ENCODE peak calls at places on chromosomes 3 and 15, in four cellular contexts. Y is fibroblast of pulmonary artery, R is heart right ventricle, F is cardiac muscle cell. M is an unnamed sample.

GRCh38 chr3:72375237-72376154 is 472.7 kb downstream of the SHQ1 start:
- DNase-seq in Y (no peak), R (no peak), F (no peak), M (no peak)

GRCh38 chr3:89098964-89099585 is 8.3 kb upstream of the EPHA3 start:
- DNase-seq in Y (peak), R (no peak), F (peak), M (peak)

GRCh38 chr3:23096041-23096440 is 107.1 kb upstream of the UBE2E2 start:
- DNase-seq in Y (no peak), R (no peak), F (no peak), M (peak)

GRCh38 chr15:66872394-66872793 is 170.4 kb downstream of the SMAD6 start:
- DNase-seq in Y (no peak), R (no peak), F (peak), M (no peak)

GRCh38 chr3:119751423-119751822 is 30.5 kb upstream of the NR1I2 start:
- DNase-seq in Y (peak), R (no peak), F (no peak), M (no peak)

GRCh38 chr3:110575702-110576101 is 495.9 kb upstream of the NECTIN3 start:
- DNase-seq in Y (no peak), R (no peak), F (no peak), M (peak)

GRCh38 chr3:150798122-150798618 is 35.2 kb upstream of the SIAH2 start:
- DNase-seq in Y (no peak), R (no peak), F (peak), M (peak)

GRCh38 chr3:1892459-1892858 is 206.2 kb upstream of the CNTN4 start:
- DNase-seq in Y (no peak), R (no peak), F (no peak), M (no peak)

GRCh38 chr3:157370867-157371266 is 65.8 kb upstream of the PTX3 start:
- DNase-seq in Y (no peak), R (no peak), F (peak), M (no peak)

GRCh38 chr3:111244760-111245159 is 173.1 kb downstream of the NECTIN3 start:
- DNase-seq in Y (no peak), R (no peak), F (no peak), M (no peak)

GRCh38 chr3:66048051-66048395 is 9.3 kb upstream of the MAGI1 start:
- DNase-seq in Y (peak), R (no peak), F (peak), M (no peak)

GRCh38 chr15:48796930-48797329 is 13.9 kb downstream of the CEP152 start:
- DNase-seq in Y (peak), R (no peak), F (no peak), M (no peak)

GRCh38 chr3:154060606-154061380 is 60.4 kb upstream of the ARHGEF26 start:
- DNase-seq in Y (peak), R (peak), F (peak), M (peak)

GRCh38 chr3:155244206-155244605 is 49.3 kb downstream of the STRIT1 start:
- DNase-seq in Y (peak), R (no peak), F (peak), M (no peak)

GRCh38 chr15:38564557-38565286 is at the start of gene RASGRP1:
- DNase-seq in Y (peak), R (peak), F (peak), M (peak)

GRCh38 chr3:142888099-142888483 is 792 bp downstream of the PCOLCE2 start:
- DNase-seq in Y (peak), R (peak), F (peak), M (peak)

GRCh38 chr3:190684776-190685175 is 170.9 kb downstream of the IL1RAP start:
- DNase-seq in Y (no peak), R (no peak), F (no peak), M (no peak)

GRCh38 chr3:112546216-112546759 is 15.5 kb downstream of the ATG3 start:
- DNase-seq in Y (peak), R (no peak), F (peak), M (no peak)

DNA sequence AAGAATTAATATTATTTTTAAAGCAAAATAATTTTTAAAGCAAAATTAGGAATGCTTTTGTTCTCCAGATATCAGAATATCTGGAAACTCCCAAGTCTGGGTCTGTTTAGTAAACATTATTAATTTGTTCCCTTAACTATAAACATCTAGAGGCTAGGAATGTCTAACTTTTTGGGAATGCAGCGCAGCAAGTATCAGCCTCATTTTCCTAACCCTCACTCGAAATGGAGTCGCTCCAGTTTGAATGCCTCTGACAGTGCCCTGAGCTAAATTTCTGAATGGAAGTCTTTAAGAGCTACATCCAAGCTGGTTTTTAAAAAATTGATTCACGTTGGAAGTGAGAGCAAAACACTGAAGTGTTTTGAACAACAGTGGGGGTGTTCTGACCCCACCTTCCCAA is 74.4 kb upstream of the WNT7A start:
- DNase-seq in Y (no peak), R (no peak), F (no peak), M (no peak)
- TF ChIP-seq CTCF in Y (no peak), R (no peak), F (no peak), M (no peak)

GRCh38 chr15:92092391-92092790 is 238.9 kb downstream of the SLCO3A1 start:
- DNase-seq in Y (no peak), R (no peak), F (peak), M (no peak)
- TF ChIP-seq CTCF in Y (no peak), R (no peak), F (no peak), M (no peak)

GRCh38 chr15:58770857-58771620 is at the start of gene MINDY2:
- DNase-seq in Y (peak), R (peak), F (peak), M (peak)
- TF ChIP-seq CTCF in Y (no peak), R (peak), F (peak), M (peak)

GRCh38 chr3:14200841-14201240 is 22.2 kb downstream of the LSM3 start:
- DNase-seq in Y (no peak), R (no peak), F (no peak), M (no peak)

GRCh38 chr3:14203521-14204079 is 25.0 kb downstream of the LSM3 start:
- DNase-seq in Y (peak), R (peak), F (peak), M (peak)

GRCh38 chr3:14202874-14203520 is 24.4 kb downstream of the LSM3 start:
- DNase-seq in Y (no peak), R (no peak), F (no peak), M (no peak)

GRCh38 chr3:14200276-14200675 is 21.7 kb downstream of the LSM3 start:
- DNase-seq in Y (no peak), R (no peak), F (no peak), M (no peak)

GRCh38 chr3:14201881-14202684 is 23.5 kb downstream of the LSM3 start:
- DNase-seq in Y (no peak), R (no peak), F (no peak), M (no peak)
- TF ChIP-seq CTCF in Y (no peak), R (no peak), F (no peak), M (no peak)

DNA sequence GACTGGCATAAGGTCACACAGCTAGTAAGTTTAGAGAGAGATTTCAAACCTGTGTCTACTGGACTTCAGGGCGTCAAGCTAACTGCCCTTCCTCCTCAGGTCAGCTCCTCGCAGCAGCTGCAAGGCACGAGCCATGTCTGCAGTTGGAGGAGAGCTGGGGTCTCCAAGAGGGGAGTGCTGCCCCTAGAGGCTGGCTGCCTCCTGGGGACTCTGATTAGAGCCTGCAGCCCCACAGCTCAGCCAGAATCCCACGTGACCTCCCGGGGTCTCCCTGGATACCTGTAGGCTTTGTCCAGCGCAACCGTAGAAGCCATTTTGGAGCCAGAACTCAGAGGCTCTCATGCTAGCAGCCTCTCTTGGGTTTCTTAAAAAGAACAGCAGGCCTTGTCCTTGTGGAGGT is 15.0 kb downstream of the SLC6A1 start:
- DNase-seq in Y (no peak), R (no peak), F (no peak), M (peak)
- TF ChIP-seq CTCF in Y (no peak), R (no peak), F (no peak), M (peak)

GRCh38 chr15:55742927-55743614 is at the start of gene PRTG:
- DNase-seq in Y (peak), R (peak), F (peak), M (peak)

GRCh38 chr15:55741592-55742497 is 1.1 kb downstream of the PRTG start:
- DNase-seq in Y (no peak), R (peak), F (peak), M (peak)

GRCh38 chr15:55740981-55741591 is 1.9 kb downstream of the PRTG start:
- DNase-seq in Y (no peak), R (no peak), F (no peak), M (no peak)

GRCh38 chr15:55743615-55743978 is 645 bp upstream of the PRTG start:
- DNase-seq in Y (no peak), R (no peak), F (no peak), M (no peak)

GRCh38 chr15:55742498-55742926 is 440 bp downstream of the PRTG start:
- DNase-seq in Y (peak), R (peak), F (peak), M (no peak)
- TF ChIP-seq CTCF in Y (no peak), R (no peak), F (no peak), M (no peak)

GRCh38 chr15:77107531-77108355 is 36.8 kb upstream of the TSPAN3 start:
- DNase-seq in Y (peak), R (peak), F (peak), M (peak)

GRCh38 chr15:77099741-77100463 is 29.0 kb upstream of the TSPAN3 start:
- DNase-seq in Y (no peak), R (no peak), F (no peak), M (no peak)

GRCh38 chr15:77107068-77107467 is 36.2 kb upstream of the TSPAN3 start:
- DNase-seq in Y (peak), R (peak), F (peak), M (no peak)

GRCh38 chr15:77098572-77098971 is 27.7 kb upstream of the TSPAN3 start:
- DNase-seq in Y (no peak), R (no peak), F (no peak), M (no peak)

DNA sequence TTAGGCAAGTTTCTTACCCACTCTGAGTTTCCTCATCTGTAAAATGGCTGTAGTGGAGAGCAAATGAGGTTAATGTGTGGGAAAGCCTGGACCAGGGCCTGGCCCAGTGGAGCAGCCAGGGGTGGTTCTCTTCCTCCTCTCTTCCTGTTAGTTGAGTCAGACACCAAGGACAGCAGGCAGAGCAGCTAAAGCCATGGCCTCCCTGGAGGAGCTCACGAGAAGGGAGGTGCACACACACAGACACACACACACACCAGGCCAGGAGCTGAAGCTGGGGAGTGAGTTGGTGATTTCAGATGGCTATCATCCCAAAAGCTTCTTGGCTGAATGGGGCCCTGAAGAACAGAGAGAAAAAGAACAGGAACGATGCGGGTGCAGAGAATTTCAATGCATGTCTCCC is 33.2 kb upstream of the TSPAN3 start:
- DNase-seq in Y (peak), R (peak), F (peak), M (no peak)
- TF ChIP-seq CTCF in Y (no peak), R (no peak), F (no peak), M (no peak)

GRCh38 chr15:69380100-69380725 is 33.9 kb upstream of the KIF23 start:
- DNase-seq in Y (peak), R (no peak), F (peak), M (peak)
- TF ChIP-seq CTCF in Y (peak), R (no peak), F (peak), M (peak)

GRCh38 chr15:69830425-69830824 is 267.3 kb downstream of the TLE3 start:
- DNase-seq in Y (no peak), R (no peak), F (no peak), M (no peak)
- TF ChIP-seq CTCF in Y (no peak), R (no peak), F (no peak), M (no peak)

GRCh38 chr3:48952510-48953118 is 34.0 kb downstream of the ARIH2 start:
- DNase-seq in Y (peak), R (peak), F (peak), M (peak)
- TF ChIP-seq CTCF in Y (peak), R (peak), F (peak), M (peak)